ENCODE peak calls at places on chromosomes 4 and X, in eight cellular contexts. One of them, this sample, is unnamed.

GRCh38 chrX:70025464-70025863 is 24.3 kb downstream of the AWAT2 start:
- DNase-seq in GM10248: no peak
- DNase-seq in Karpas-422: no peak
- DNase-seq in hippocampal formation: no peak
- DNase-seq in neural progenitor cell: no peak
- DNase-seq in A549: no peak
- DNase-seq in DMS153: no peak
- DNase-seq in T-helper 9 cell: no peak
- DNase-seq in this sample: no peak

GRCh38 chr4:189974056-189974455 is 33.4 kb downstream of the FRG1 start:
- DNase-seq in A549: peak
- DNase-seq in T-helper 9 cell: no peak
- DNase-seq in DMS153: no peak
- DNase-seq in GM10248: no peak
- DNase-seq in neural progenitor cell: no peak
- DNase-seq in hippocampal formation: no peak
- DNase-seq in Karpas-422: peak
- DNase-seq in this sample: no peak

GRCh38 chrX:129462707-129463106 is 60.6 kb downstream of the SMARCA1 start:
- DNase-seq in neural progenitor cell: no peak
- DNase-seq in GM10248: no peak
- DNase-seq in T-helper 9 cell: no peak
- DNase-seq in Karpas-422: no peak
- DNase-seq in hippocampal formation: no peak
- DNase-seq in A549: no peak
- DNase-seq in DMS153: no peak
- DNase-seq in this sample: no peak

GRCh38 chr4:86117781-86118302 is 242.0 kb downstream of the MAPK10 start:
- DNase-seq in DMS153: no peak
- DNase-seq in A549: peak
- DNase-seq in T-helper 9 cell: no peak
- DNase-seq in GM10248: no peak
- DNase-seq in hippocampal formation: no peak
- DNase-seq in neural progenitor cell: no peak
- DNase-seq in Karpas-422: no peak
- DNase-seq in this sample: no peak

GRCh38 chr4:164221631-164222030 is 532.3 kb upstream of the SMIM31 start:
- DNase-seq in A549: no peak
- DNase-seq in GM10248: no peak
- DNase-seq in DMS153: no peak
- DNase-seq in Karpas-422: no peak
- DNase-seq in hippocampal formation: no peak
- DNase-seq in neural progenitor cell: no peak
- DNase-seq in T-helper 9 cell: no peak
- DNase-seq in this sample: no peak

GRCh38 chr4:126489826-126490463 is 1142.8 kb upstream of the INTU start:
- DNase-seq in A549: no peak
- DNase-seq in neural progenitor cell: no peak
- DNase-seq in GM10248: no peak
- DNase-seq in DMS153: no peak
- DNase-seq in T-helper 9 cell: no peak
- DNase-seq in Karpas-422: no peak
- DNase-seq in hippocampal formation: no peak
- DNase-seq in this sample: no peak

GRCh38 chr4:76326515-76326914 is 20.0 kb downstream of the STBD1 start:
- DNase-seq in A549: no peak
- DNase-seq in neural progenitor cell: no peak
- DNase-seq in GM10248: no peak
- DNase-seq in Karpas-422: no peak
- DNase-seq in T-helper 9 cell: no peak
- DNase-seq in DMS153: no peak
- DNase-seq in hippocampal formation: no peak
- DNase-seq in this sample: no peak

GRCh38 chrX:153983321-153983729 is 10.8 kb downstream of the TMEM187 start:
- DNase-seq in A549: no peak
- DNase-seq in hippocampal formation: no peak
- DNase-seq in T-helper 9 cell: no peak
- DNase-seq in DMS153: no peak
- DNase-seq in GM10248: no peak
- DNase-seq in Karpas-422: no peak
- DNase-seq in neural progenitor cell: no peak
- DNase-seq in this sample: no peak

GRCh38 chrX:46279925-46280313 is 265.3 kb downstream of the ZNF674 start:
- DNase-seq in T-helper 9 cell: no peak
- DNase-seq in DMS153: no peak
- DNase-seq in GM10248: no peak
- DNase-seq in neural progenitor cell: no peak
- DNase-seq in A549: no peak
- DNase-seq in Karpas-422: no peak
- DNase-seq in hippocampal formation: no peak
- DNase-seq in this sample: no peak

GRCh38 chrX:132435222-132435621 is 53.6 kb downstream of the MBNL3 start:
- DNase-seq in DMS153: no peak
- DNase-seq in neural progenitor cell: no peak
- DNase-seq in hippocampal formation: no peak
- DNase-seq in Karpas-422: no peak
- DNase-seq in GM10248: no peak
- DNase-seq in T-helper 9 cell: no peak
- DNase-seq in A549: no peak
- DNase-seq in this sample: no peak

GRCh38 chr4:139603576-139604387 is 47.8 kb upstream of the SETD7 start:
- DNase-seq in Karpas-422: peak
- DNase-seq in A549: peak
- DNase-seq in DMS153: peak
- DNase-seq in hippocampal formation: peak
- DNase-seq in neural progenitor cell: peak
- DNase-seq in T-helper 9 cell: no peak
- DNase-seq in GM10248: peak
- DNase-seq in this sample: no peak

GRCh38 chr4:38243385-38244053 is 283.3 kb downstream of the PTTG2 start:
- DNase-seq in A549: no peak
- DNase-seq in T-helper 9 cell: no peak
- DNase-seq in neural progenitor cell: no peak
- DNase-seq in DMS153: peak
- DNase-seq in hippocampal formation: no peak
- DNase-seq in Karpas-422: no peak
- DNase-seq in GM10248: no peak
- DNase-seq in this sample: no peak

GRCh38 chr4:133910165-133910564 is 291.4 kb downstream of the PABPC4L start:
- DNase-seq in A549: no peak
- DNase-seq in T-helper 9 cell: no peak
- DNase-seq in DMS153: no peak
- DNase-seq in hippocampal formation: no peak
- DNase-seq in Karpas-422: no peak
- DNase-seq in neural progenitor cell: no peak
- DNase-seq in GM10248: no peak
- DNase-seq in this sample: no peak

GRCh38 chrX:48508400-48509244 is at the start of gene PORCN:
- DNase-seq in DMS153: peak
- DNase-seq in A549: peak
- DNase-seq in GM10248: peak
- DNase-seq in T-helper 9 cell: peak
- DNase-seq in neural progenitor cell: peak
- DNase-seq in Karpas-422: peak
- DNase-seq in hippocampal formation: peak
- DNase-seq in this sample: peak

GRCh38 chr4:2378408-2378807 is 40.0 kb downstream of the ZFYVE28 start:
- DNase-seq in T-helper 9 cell: no peak
- DNase-seq in Karpas-422: no peak
- DNase-seq in GM10248: no peak
- DNase-seq in A549: no peak
- DNase-seq in neural progenitor cell: no peak
- DNase-seq in hippocampal formation: no peak
- DNase-seq in DMS153: no peak
- DNase-seq in this sample: no peak

GRCh38 chrX:81414630-81415029 is 212.7 kb downstream of the SH3BGRL start:
- DNase-seq in A549: no peak
- DNase-seq in T-helper 9 cell: no peak
- DNase-seq in DMS153: no peak
- DNase-seq in Karpas-422: no peak
- DNase-seq in GM10248: no peak
- DNase-seq in hippocampal formation: no peak
- DNase-seq in neural progenitor cell: no peak
- DNase-seq in this sample: no peak

GRCh38 chr4:174437756-174438155 is 84.5 kb downstream of the HPGD start:
- DNase-seq in GM10248: no peak
- DNase-seq in T-helper 9 cell: no peak
- DNase-seq in Karpas-422: no peak
- DNase-seq in hippocampal formation: no peak
- DNase-seq in DMS153: no peak
- DNase-seq in neural progenitor cell: no peak
- DNase-seq in A549: no peak
- DNase-seq in this sample: no peak